ENCODE peak calls at places on chromosome 14, in four cellular contexts. F is A549, X is K562, O is HepG2. A is an unnamed sample.

GRCh38 chr14:96497087-96497486 is 5.1 kb upstream of the PAPOLA start:
- DNase-seq in F (no peak), X (no peak), O (no peak), A (no peak)

GRCh38 chr14:60220084-60220483 is 28.9 kb upstream of the PPM1A start:
- DNase-seq in F (no peak), X (no peak), O (no peak), A (no peak)

GRCh38 chr14:86943391-86944365 is 1049.3 kb downstream of the GALC start:
- DNase-seq in F (no peak), X (no peak), O (no peak), A (no peak)

GRCh38 chr14:33198684-33199083 is 260.0 kb downstream of the NPAS3 start:
- DNase-seq in F (no peak), X (no peak), O (no peak), A (no peak)

GRCh38 chr14:71113376-71113775 is 206.1 kb downstream of the PCNX1 start:
- DNase-seq in F (no peak), X (no peak), O (no peak), A (no peak)

GRCh38 chr14:69500096-69500495 is 15.6 kb downstream of the PLEKHD1 start:
- DNase-seq in F (no peak), X (no peak), O (no peak), A (no peak)

GRCh38 chr14:100386121-100386520 is 63.0 kb downstream of the SLC25A47 start:
- DNase-seq in F (no peak), X (no peak), O (no peak), A (no peak)

GRCh38 chr14:81062816-81063215 is 107.4 kb downstream of the TSHR start:
- DNase-seq in F (peak; percentile 20), X (peak; percentile 38), O (peak; percentile 10), A (peak; percentile 30)

GRCh38 chr14:96362965-96363750 is at the start of the genes ATG2B and GSKIP:
- DNase-seq in F (peak; percentile 89), X (peak; percentile 93), O (peak; percentile 78), A (peak; percentile 97)

GRCh38 chr14:29320261-29320660 is 553.7 kb downstream of the FOXG1 start:
- DNase-seq in F (no peak), X (no peak), O (no peak), A (no peak)

DNA sequence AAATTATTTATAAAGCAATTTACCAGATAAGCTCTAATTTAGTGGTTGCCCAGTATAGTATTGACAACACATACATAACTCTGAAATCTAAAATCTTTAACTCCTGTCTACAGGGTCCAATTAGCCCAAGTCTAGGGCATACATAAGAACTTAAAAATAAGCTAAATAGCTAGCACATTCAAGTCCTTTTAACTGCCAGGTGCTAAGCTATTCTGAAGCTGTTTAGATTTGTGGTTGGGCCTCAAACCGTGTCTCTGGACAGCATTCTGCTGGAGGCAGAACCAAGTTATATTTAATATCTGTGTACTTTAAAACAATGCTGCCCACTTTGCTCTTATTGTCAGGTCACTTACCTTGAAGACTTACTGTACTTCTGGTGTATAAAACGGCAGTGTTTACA is 19.0 kb downstream of the RPS6KA5 start:
- DNase-seq in F (no peak), X (no peak), O (no peak), A (no peak)
- TF ChIP-seq HMGXB4 in F (no peak), X (no peak), O (no peak), A (no peak)

GRCh38 chr14:102212845-102213244 is 73.1 kb downstream of the WDR20 start:
- DNase-seq in F (no peak), X (no peak), O (no peak), A (no peak)
- TF ChIP-seq HMGXB4 in F (no peak), X (no peak), O (no peak), A (no peak)

GRCh38 chr14:102736956-102737355 is 40.3 kb upstream of the TRAF3 start:
- DNase-seq in F (no peak), X (no peak), O (no peak), A (no peak)
- TF ChIP-seq HMGXB4 in F (no peak), X (no peak), O (no peak), A (no peak)

GRCh38 chr14:105138551-105139111 is 29.9 kb downstream of the JAG2 start:
- DNase-seq in F (no peak), X (no peak), O (no peak), A (no peak)

GRCh38 chr14:105136401-105137322 is 31.9 kb downstream of the JAG2 start:
- DNase-seq in F (no peak), X (no peak), O (no peak), A (no peak)

GRCh38 chr14:105135700-105136395 is 32.7 kb downstream of the JAG2 start:
- DNase-seq in F (no peak), X (no peak), O (no peak), A (no peak)

GRCh38 chr14:105138021-105138541 is 30.5 kb downstream of the JAG2 start:
- DNase-seq in F (no peak), X (peak; percentile 25), O (no peak), A (no peak)

DNA sequence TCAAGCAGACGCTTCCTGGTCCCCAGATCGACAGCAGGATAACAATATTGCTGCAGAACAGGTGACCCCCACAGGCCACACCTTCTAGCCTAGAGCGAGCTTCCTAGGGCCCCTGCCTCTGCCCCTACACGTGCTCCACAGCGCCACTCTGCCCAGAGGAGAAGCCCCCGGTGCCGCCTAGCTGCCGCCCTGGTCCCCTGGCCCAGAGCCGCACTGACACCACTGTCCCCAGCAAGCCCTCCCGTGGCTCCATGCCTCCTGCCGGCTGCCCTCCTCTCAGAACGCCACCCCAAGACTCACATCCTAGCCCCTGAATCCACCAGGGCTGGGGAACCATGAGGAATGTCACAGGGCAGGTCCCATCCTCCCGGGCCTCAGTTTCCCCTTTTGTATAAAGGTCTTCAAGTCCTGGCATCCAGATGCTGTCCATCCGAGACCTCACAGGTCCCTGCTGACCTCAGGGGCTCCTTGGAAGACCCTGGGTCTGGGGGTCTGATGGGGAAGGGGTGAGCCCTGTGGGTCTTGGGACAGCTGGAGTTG is 31.0 kb downstream of the JAG2 start:
- DNase-seq in F (no peak), X (no peak), O (no peak), A (no peak)
- TF ChIP-seq HMGXB4 in F (no peak), X (no peak), O (no peak), A (no peak)

DNA sequence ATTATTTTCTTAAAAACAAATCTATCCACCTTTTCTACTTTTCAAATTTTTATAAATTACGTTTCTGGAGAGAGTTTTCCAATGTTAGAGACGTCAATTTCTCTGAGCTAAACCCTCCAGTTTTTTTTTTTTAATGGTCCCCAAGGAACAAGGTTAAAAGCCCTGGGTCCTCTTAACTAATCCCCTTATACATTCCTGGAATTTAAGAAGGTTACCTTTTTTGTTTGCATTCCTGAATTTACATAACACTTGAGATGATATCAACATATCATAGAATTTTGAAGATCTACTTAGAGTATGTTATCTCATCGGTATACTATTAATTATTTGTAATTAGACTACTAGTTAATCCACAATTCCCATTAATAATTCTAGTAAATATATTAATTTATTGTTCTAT is 662.2 kb upstream of the LRFN5 start:
- DNase-seq in F (no peak), X (no peak), O (no peak), A (no peak)
- TF ChIP-seq HMGXB4 in F (no peak), X (no peak), O (no peak), A (no peak)

GRCh38 chr14:68042002-68042401 is 222.4 kb downstream of the RAD51B start:
- DNase-seq in F (no peak), X (no peak), O (no peak), A (no peak)

GRCh38 chr14:68039593-68039992 is 220.0 kb downstream of the RAD51B start:
- DNase-seq in F (no peak), X (no peak), O (no peak), A (no peak)

GRCh38 chr14:68042591-68043210 is 223.1 kb downstream of the RAD51B start:
- DNase-seq in F (peak; percentile 56), X (no peak), O (no peak), A (no peak)

GRCh38 chr14:68043752-68044151 is 224.2 kb downstream of the RAD51B start:
- DNase-seq in F (no peak), X (no peak), O (no peak), A (no peak)

GRCh38 chr14:68040633-68041369 is 221.2 kb downstream of the RAD51B start:
- DNase-seq in F (no peak), X (no peak), O (no peak), A (no peak)
- TF ChIP-seq HMGXB4 in F (no peak), X (no peak), O (no peak), A (no peak)

GRCh38 chr14:88902850-88903249 is 78.4 kb downstream of the TTC8 start:
- DNase-seq in F (no peak), X (no peak), O (no peak), A (no peak)
- TF ChIP-seq HMGXB4 in F (no peak), X (no peak), O (no peak), A (no peak)

GRCh38 chr14:65560340-65561027 is 148.0 kb downstream of the FUT8 start:
- DNase-seq in F (no peak), X (no peak), O (no peak), A (no peak)
- TF ChIP-seq HMGXB4 in F (no peak), X (no peak), O (no peak), A (no peak)